ENCODE peak calls at places on chromosomes 13 and 19, in five cellular contexts. One of them, this sample, is unnamed.

GRCh38 chr13:63299995-63300394 is 1884.3 kb upstream of the PCDH20 start:
- DNase-seq in fibroblast of lung: peak; percentile 39
- DNase-seq in HepG2: no peak
- DNase-seq in IMR-90: peak; percentile 49
- DNase-seq in A549: no peak
- DNase-seq in this sample: no peak

GRCh38 chr19:48650974-48651681 is 5.1 kb upstream of the CA11 start:
- DNase-seq in fibroblast of lung: no peak
- DNase-seq in HepG2: peak; percentile 48
- DNase-seq in IMR-90: no peak
- DNase-seq in A549: no peak
- DNase-seq in this sample: no peak

GRCh38 chr19:405138-405965 is 3.6 kb downstream of the C2CD4C start:
- DNase-seq in fibroblast of lung: no peak
- DNase-seq in HepG2: no peak
- DNase-seq in IMR-90: no peak
- DNase-seq in A549: no peak
- DNase-seq in this sample: no peak

GRCh38 chr13:99275093-99275469 is 16.9 kb upstream of the GPR18 start:
- DNase-seq in fibroblast of lung: peak; percentile 23
- DNase-seq in HepG2: no peak
- DNase-seq in IMR-90: peak; percentile 84
- DNase-seq in A549: no peak
- DNase-seq in this sample: no peak

GRCh38 chr13:30697177-30697953 is 38.0 kb upstream of the ALOX5AP start:
- DNase-seq in fibroblast of lung: peak; percentile 49
- DNase-seq in HepG2: no peak
- DNase-seq in IMR-90: no peak
- DNase-seq in A549: no peak
- DNase-seq in this sample: no peak

GRCh38 chr19:30362156-30362754 is 9.9 kb upstream of the ZNF536 start:
- DNase-seq in fibroblast of lung: no peak
- DNase-seq in HepG2: no peak
- DNase-seq in IMR-90: no peak
- DNase-seq in A549: no peak
- DNase-seq in this sample: no peak

GRCh38 chr19:15508035-15508710 is at the start of gene CYP4F22:
- DNase-seq in fibroblast of lung: no peak
- DNase-seq in HepG2: no peak
- DNase-seq in IMR-90: no peak
- DNase-seq in A549: no peak
- DNase-seq in this sample: no peak

GRCh38 chr13:109357751-109358150 is 428.6 kb downstream of the IRS2 start:
- DNase-seq in fibroblast of lung: no peak
- DNase-seq in HepG2: no peak
- DNase-seq in IMR-90: peak; percentile 74
- DNase-seq in A549: no peak
- DNase-seq in this sample: no peak

GRCh38 chr19:4396949-4397783 is 3.2 kb downstream of the SH3GL1 start:
- DNase-seq in fibroblast of lung: no peak
- DNase-seq in HepG2: no peak
- DNase-seq in IMR-90: no peak
- DNase-seq in A549: no peak
- DNase-seq in this sample: no peak

GRCh38 chr19:38290631-38291147 is 13.4 kb upstream of the C19orf33 start:
- DNase-seq in fibroblast of lung: peak; percentile 91
- DNase-seq in HepG2: no peak
- DNase-seq in IMR-90: peak; percentile 98
- DNase-seq in A549: peak; percentile 61
- DNase-seq in this sample: peak; percentile 91

GRCh38 chr13:25971499-25972145 is 80.2 kb downstream of the SHISA2 start:
- DNase-seq in fibroblast of lung: no peak
- DNase-seq in HepG2: no peak
- DNase-seq in IMR-90: no peak
- DNase-seq in A549: no peak
- DNase-seq in this sample: no peak

DNA sequence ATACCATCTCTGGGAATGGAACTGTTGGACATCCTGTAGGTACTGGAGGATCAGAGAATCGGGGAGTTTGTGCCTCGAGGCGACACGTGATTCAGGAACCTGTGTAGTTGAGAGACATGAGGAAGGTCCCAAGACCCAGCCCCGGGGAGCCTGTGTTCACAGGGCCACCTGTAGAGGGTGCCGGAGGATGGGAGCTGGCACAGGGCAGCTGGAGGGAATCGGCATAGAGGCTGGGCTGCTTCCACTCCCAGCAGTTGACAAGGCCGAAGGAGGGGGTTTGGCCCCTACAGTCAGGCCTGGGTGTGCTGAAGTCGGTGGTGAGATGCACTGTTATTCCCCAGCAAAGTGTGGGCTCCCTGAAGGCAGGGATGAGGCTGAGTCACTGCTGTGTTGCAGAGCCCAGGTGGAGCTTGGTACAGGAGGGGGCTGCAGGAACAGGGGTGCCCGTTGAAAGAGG is 2.5 kb upstream of the ISYNA1 start:
- DNase-seq in fibroblast of lung: no peak
- DNase-seq in HepG2: peak; percentile 57
- DNase-seq in IMR-90: no peak
- DNase-seq in A549: peak; percentile 72
- DNase-seq in this sample: peak; percentile 41
- H3K4me2 ChIP-seq in fibroblast of lung: no peak overlapping the region
- H3K4me2 ChIP-seq in HepG2: peak overlapping the region; percentile 95
- H3K4me2 ChIP-seq in IMR-90: no peak overlapping the region
- H3K4me2 ChIP-seq in A549: no peak overlapping the region
- H3K4me2 ChIP-seq in this sample: no peak overlapping the region

DNA sequence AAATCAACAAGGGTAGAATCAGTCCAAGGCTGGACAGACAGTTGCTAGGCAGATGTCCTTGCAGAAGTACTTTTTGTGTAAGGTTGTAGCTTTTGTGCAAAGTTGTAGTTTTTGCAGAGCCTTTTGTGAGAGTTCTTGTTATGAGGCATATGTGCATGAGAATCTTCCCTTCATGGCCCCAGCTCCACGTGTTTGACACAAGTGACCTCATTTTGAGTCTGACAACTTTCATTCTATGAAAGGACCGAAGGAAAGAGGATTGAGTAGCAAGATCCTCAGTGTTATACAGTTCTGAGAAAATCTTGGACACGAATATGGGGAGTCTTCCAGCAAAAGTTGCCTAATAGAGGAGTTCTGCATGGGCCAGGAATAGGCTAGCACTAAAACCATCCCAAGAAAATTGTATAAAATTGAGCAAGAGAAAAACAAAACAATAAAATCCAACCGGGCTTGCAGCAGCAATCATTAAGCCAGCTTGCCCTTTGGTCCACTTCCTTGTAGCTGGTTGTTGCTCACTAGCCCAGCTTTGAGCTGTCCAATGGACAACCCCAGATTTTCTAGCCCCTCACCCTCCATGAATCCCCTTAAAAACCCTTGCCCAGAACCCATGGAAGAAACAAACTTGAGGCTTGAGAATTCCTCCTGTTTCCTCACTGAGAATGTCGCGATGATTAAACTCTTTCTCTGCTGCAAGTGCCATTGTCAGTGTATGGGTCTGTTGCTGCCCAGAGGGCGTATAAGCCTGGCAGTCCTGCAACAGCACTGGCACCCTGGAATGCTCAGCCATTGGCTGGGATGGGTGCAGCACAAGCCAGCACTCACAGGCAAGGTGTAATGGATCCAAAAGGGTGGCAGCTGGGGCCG is 6.5 kb downstream of the EPSTI1 start:
- DNase-seq in fibroblast of lung: peak; percentile 79
- DNase-seq in HepG2: no peak
- DNase-seq in IMR-90: no peak
- DNase-seq in A549: no peak
- DNase-seq in this sample: no peak
- H3K4me2 ChIP-seq in fibroblast of lung: no peak overlapping the region
- H3K4me2 ChIP-seq in HepG2: peak overlapping the region; percentile 57
- H3K4me2 ChIP-seq in IMR-90: no peak overlapping the region
- H3K4me2 ChIP-seq in A549: peak overlapping the region; percentile 38
- H3K4me2 ChIP-seq in this sample: peak overlapping the region; percentile 38

DNA sequence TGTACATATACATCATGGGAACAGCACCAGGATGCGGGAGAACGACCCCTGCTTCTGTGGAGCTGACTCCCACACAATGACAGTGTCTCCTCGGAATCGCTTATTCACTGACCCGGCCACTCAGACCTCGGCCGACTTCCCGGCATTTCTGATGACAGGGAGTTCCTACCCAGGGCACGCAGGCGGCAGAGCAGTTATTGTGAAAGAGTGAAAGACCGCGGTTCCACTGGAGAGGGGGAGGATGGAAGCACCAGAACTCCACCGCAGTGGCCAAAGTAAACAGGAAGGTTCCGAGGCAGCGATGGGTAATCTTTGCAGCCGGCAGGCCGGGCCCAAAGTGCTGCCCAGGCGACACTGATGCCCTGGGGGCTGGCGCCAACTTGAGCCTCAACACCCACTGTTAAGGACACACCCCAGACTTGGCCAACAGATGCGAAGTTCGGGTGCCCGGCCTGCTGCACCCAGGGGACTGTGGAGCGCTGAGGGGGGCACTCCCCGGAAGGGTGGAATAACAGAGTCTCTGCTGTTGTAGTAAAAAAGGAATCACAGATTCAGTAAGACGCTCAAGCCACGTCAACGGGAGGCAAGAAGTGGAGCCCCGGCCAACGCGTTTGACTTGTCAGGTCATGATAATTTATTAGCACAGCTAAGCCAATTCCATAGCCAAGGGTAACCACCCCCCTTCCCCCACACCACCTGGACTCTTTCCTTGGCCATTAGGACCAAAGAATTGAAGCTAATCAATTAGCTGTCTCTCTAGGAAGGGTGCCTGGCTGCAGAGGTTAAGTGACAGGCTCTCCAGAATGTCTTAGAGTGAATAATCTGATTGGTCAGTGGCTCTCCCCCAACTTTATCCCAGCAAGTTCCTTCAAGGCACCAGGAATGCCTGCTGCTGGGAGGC is 5.8 kb downstream of the MLLT1 start:
- DNase-seq in fibroblast of lung: peak; percentile 91
- DNase-seq in HepG2: peak; percentile 89
- DNase-seq in IMR-90: peak; percentile 88
- DNase-seq in A549: no peak
- DNase-seq in this sample: no peak
- H3K4me2 ChIP-seq in fibroblast of lung: peak overlapping the region; percentile 89
- H3K4me2 ChIP-seq in HepG2: peak overlapping the region; percentile 68
- H3K4me2 ChIP-seq in IMR-90: peak overlapping the region; percentile 68
- H3K4me2 ChIP-seq in A549: peak overlapping the region; percentile 37
- H3K4me2 ChIP-seq in this sample: no peak overlapping the region

DNA sequence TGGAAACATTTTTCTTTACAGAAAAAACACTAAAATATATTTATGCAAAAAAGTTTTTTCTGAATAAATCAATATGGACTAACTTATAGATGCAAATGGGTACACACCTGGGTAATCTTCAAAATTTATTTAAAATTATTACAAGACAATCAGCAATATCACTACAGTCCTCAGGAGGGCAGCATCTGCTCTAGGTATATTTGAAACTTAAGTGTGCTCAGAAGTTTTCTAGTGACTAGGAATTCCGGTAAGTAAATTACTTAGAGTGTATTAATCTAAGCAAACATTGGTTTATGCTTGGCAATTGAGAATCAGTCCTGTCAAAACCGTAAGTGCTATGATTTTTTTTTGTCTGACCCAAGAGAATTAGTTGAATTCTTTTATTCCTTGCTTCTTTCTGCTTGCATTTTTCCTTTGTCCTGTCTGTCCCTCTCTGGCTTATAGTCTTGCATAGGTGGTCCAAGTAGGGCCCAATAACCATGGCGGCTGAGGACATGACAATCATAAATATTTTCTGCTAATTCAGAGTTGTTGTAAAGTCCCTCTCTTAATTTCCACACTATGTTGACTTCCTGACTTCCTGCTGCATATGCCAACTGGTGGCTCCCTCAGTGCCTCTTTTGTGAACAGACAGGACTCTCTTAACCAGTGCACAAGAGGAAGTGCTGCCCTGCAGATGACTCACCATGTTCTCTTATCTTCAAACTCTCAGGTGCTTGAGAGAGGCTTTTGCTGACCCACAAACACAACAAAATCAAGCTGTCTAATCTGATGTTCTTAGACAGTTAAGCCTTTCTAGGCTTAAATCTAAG is 82.2 kb downstream of the SLAIN1 start:
- DNase-seq in fibroblast of lung: peak; percentile 88
- DNase-seq in HepG2: peak; percentile 26
- DNase-seq in IMR-90: peak; percentile 74
- DNase-seq in A549: peak; percentile 61
- DNase-seq in this sample: peak; percentile 55
- H3K4me2 ChIP-seq in fibroblast of lung: no peak overlapping the region
- H3K4me2 ChIP-seq in HepG2: no peak overlapping the region
- H3K4me2 ChIP-seq in IMR-90: no peak overlapping the region
- H3K4me2 ChIP-seq in A549: no peak overlapping the region
- H3K4me2 ChIP-seq in this sample: no peak overlapping the region

DNA sequence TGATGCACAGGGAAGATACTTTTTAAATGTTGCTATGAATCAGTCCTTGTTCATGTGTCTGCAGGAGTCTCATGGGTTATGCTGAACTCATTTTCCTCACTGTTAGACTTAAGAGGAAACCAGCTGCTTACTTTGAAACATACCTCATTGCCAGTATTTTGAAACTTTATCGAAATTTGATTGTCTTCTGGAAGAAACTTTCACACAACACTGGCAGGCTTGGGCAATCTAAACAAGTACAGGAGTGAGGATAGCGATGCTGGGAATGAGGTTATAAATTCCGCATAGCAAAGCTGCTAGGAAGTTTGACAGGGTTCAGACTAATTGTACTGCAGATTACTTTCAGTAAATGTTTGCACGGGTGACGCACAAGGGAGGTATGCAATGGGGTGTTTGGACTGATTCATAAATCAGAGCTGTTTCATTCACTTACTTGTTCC is 245.7 kb downstream of the DNAJC15 start:
- DNase-seq in fibroblast of lung: peak; percentile 98
- DNase-seq in HepG2: peak; percentile 72
- DNase-seq in IMR-90: peak; percentile 98
- DNase-seq in A549: peak; percentile 66
- DNase-seq in this sample: peak; percentile 57
- H3K4me2 ChIP-seq in fibroblast of lung: peak overlapping the region; percentile 51
- H3K4me2 ChIP-seq in HepG2: no peak overlapping the region
- H3K4me2 ChIP-seq in IMR-90: peak overlapping the region; percentile 87
- H3K4me2 ChIP-seq in A549: peak overlapping the region; percentile 78
- H3K4me2 ChIP-seq in this sample: peak overlapping the region; percentile 69

GRCh38 chr13:54029720-54030119 is 1001.1 kb downstream of the OLFM4 start:
- DNase-seq in fibroblast of lung: no peak
- DNase-seq in HepG2: no peak
- DNase-seq in IMR-90: no peak
- DNase-seq in A549: no peak
- DNase-seq in this sample: no peak
- H3K4me2 ChIP-seq in fibroblast of lung: no peak overlapping the region
- H3K4me2 ChIP-seq in HepG2: no peak overlapping the region
- H3K4me2 ChIP-seq in IMR-90: no peak overlapping the region
- H3K4me2 ChIP-seq in A549: no peak overlapping the region
- H3K4me2 ChIP-seq in this sample: no peak overlapping the region

This sample was measured in PC-9.